ENCODE peak calls at places on chromosomes 1 and 21, in four cellular contexts. M is ecto neural progenitor cell; O is left cardiac atrium; I is naive thymus-derived CD4-positive, alpha-beta T cell. J is an unnamed sample.

GRCh38 chr1:179867493-179868330 is 9.9 kb downstream of the TOR1AIP2 start:
- DNase-seq in M (peak), O (peak), I (peak), J (peak)

GRCh38 chr1:148166558-148167492 is 14.7 kb upstream of the NBPF11 start:
- DNase-seq in M (no peak), O (no peak), I (no peak), J (no peak)

GRCh38 chr1:109762821-109763645 is 690 bp downstream of the EPS8L3 start:
- DNase-seq in M (no peak), O (peak), I (no peak), J (peak)

GRCh38 chr1:218476385-218476784 is 131.2 kb downstream of the TGFB2 start:
- DNase-seq in M (no peak), O (no peak), I (no peak), J (no peak)

GRCh38 chr1:228100822-228101613 is 2.1 kb downstream of the C1orf35 start:
- DNase-seq in M (no peak), O (no peak), I (no peak), J (no peak)

GRCh38 chr1:63663301-63663700 is 70.1 kb downstream of the PGM1 start:
- DNase-seq in M (no peak), O (no peak), I (no peak), J (no peak)

GRCh38 chr1:31617917-31618746 is 643 bp downstream of the HCRTR1 start:
- DNase-seq in M (peak), O (peak), I (peak), J (peak)

GRCh38 chr1:24018611-24019580 is 38.8 kb upstream of the SRSF10 start:
- DNase-seq in M (peak), O (peak), I (no peak), J (no peak)

GRCh38 chr21:33266784-33267135 is 593 bp downstream of the IL10RB start:
- DNase-seq in M (no peak), O (peak), I (peak), J (no peak)

GRCh38 chr21:33940846-33941245 is 25.2 kb upstream of the ATP5PO start:
- DNase-seq in M (no peak), O (no peak), I (no peak), J (no peak)

GRCh38 chr1:205161071-205161470 is 39.3 kb upstream of the RBBP5 start:
- DNase-seq in M (no peak), O (no peak), I (no peak), J (no peak)

GRCh38 chr21:34797202-34797527 is 128.4 kb downstream of the CLIC6 start:
- DNase-seq in M (no peak), O (no peak), I (no peak), J (no peak)

GRCh38 chr1:9628541-9629444 is 22.7 kb upstream of the PIK3CD start:
- DNase-seq in M (no peak), O (no peak), I (peak), J (no peak)